ENCODE peak calls at places on chromosomes 2 and 18, in seven cellular contexts. K is neural progenitor cell, J is iris pigment epithelial cell, N is AG08395, Q is brain microvascular endothelial cell, U is GM03348, O is lower lobe of right lung. P is an unnamed sample.

GRCh38 chr2:118464546-118464945 is 376.3 kb downstream of the INSIG2 start:
- DNase-seq in J (no peak), U (no peak), K (no peak), Q (no peak), N (no peak), O (no peak), P (no peak)

GRCh38 chr2:100246163-100247145 is 75.8 kb downstream of the LONRF2 start:
- DNase-seq in O (no peak), N (peak), U (peak), J (peak), Q (no peak), K (peak), P (no peak)

GRCh38 chr2:197042613-197043248 is 116.2 kb upstream of the PGAP1 start:
- DNase-seq in U (no peak), N (no peak), J (no peak), Q (no peak), O (no peak), K (no peak), P (no peak)

GRCh38 chr18:49072524-49072934 is 121.8 kb upstream of the SMAD7 start:
- DNase-seq in Q (no peak), O (no peak), N (peak), J (no peak), U (peak), K (no peak), P (no peak)

GRCh38 chr2:185610301-185610700 is 128.3 kb upstream of the FSIP2 start:
- DNase-seq in J (no peak), K (no peak), U (no peak), O (no peak), Q (no peak), N (no peak), P (no peak)

GRCh38 chr2:202408546-202409140 is 32.5 kb downstream of the BMPR2 start:
- DNase-seq in K (no peak), O (no peak), N (no peak), U (no peak), J (no peak), Q (no peak), P (no peak)

GRCh38 chr2:52597361-52597760 is 1170.2 kb upstream of the CHAC2 start:
- DNase-seq in J (peak), N (no peak), Q (peak), O (no peak), U (no peak), K (no peak), P (no peak)

GRCh38 chr2:42369551-42370229 is 8.7 kb upstream of the COX7A2L start:
- DNase-seq in N (no peak), K (peak), Q (no peak), U (no peak), O (no peak), J (no peak), P (no peak)

GRCh38 chr2:179454443-179455218 is 190.0 kb upstream of the SESTD1 start:
- DNase-seq in N (peak), O (no peak), J (peak), Q (peak), U (peak), K (no peak), P (peak)

GRCh38 chr2:55707751-55708150 is 14.1 kb upstream of the PNPT1 start:
- DNase-seq in Q (no peak), N (no peak), U (no peak), O (no peak), K (peak), J (no peak), P (no peak)

GRCh38 chr2:108615480-108616090 is 81.3 kb downstream of the LIMS1 start:
- DNase-seq in U (no peak), K (no peak), Q (no peak), J (no peak), O (no peak), N (no peak), P (peak)

GRCh38 chr2:239904496-239904895 is 120.6 kb downstream of the NDUFA10 start:
- DNase-seq in Q (no peak), N (no peak), J (no peak), U (no peak), K (no peak), O (no peak), P (no peak)

GRCh38 chr18:62339106-62339988 is 14.2 kb downstream of the TNFRSF11A start:
- DNase-seq in O (no peak), U (peak), J (peak), K (no peak), N (peak), Q (peak), P (peak)

GRCh38 chr18:75533954-75534353 is 106.5 kb upstream of the SMIM21 start:
- DNase-seq in J (no peak), Q (no peak), O (no peak), K (no peak), U (peak), N (peak), P (no peak)

GRCh38 chr2:240499309-240500301 is 58.2 kb downstream of the ANKMY1 start:
- DNase-seq in J (no peak), K (no peak), Q (no peak), U (no peak), N (no peak), O (peak), P (no peak)

GRCh38 chr2:216348909-216349308 is 23.4 kb downstream of the MARCHF4 start:
- DNase-seq in Q (peak), J (peak), N (peak), U (peak), K (no peak), O (no peak), P (peak)

GRCh38 chr2:73013941-73014340 is 57.6 kb downstream of the SFXN5 start:
- DNase-seq in N (no peak), K (no peak), Q (peak), U (no peak), O (no peak), J (peak), P (no peak)

GRCh38 chr18:42365550-42365949 is 410.5 kb downstream of the PIK3C3 start:
- DNase-seq in N (no peak), K (no peak), U (no peak), J (no peak), Q (no peak), O (no peak), P (no peak)

GRCh38 chr2:205086689-205087088 is 541.4 kb downstream of the PARD3B start:
- DNase-seq in K (no peak), N (peak), O (no peak), U (peak), J (no peak), Q (no peak), P (no peak)

GRCh38 chr18:59300676-59301285 is 17.7 kb downstream of the CPLX4 start:
- DNase-seq in K (no peak), J (peak), U (no peak), N (no peak), O (no peak), Q (no peak), P (peak)

GRCh38 chr18:58754544-58755068 is 83.3 kb downstream of the MALT1 start:
- DNase-seq in N (no peak), J (peak), K (peak), Q (no peak), O (peak), U (peak), P (no peak)

GRCh38 chr2:10267036-10267435 is 35.7 kb upstream of the HPCAL1 start:
- DNase-seq in U (no peak), Q (no peak), J (no peak), K (no peak), O (no peak), N (no peak), P (no peak)

GRCh38 chr2:113850687-113851086 is 39.2 kb upstream of the ACTR3 start:
- DNase-seq in U (no peak), J (peak), O (no peak), K (no peak), Q (no peak), N (no peak), P (no peak)

GRCh38 chr2:64645014-64645418 is 8.7 kb downstream of the SERTAD2 start:
- DNase-seq in N (peak), O (no peak), J (peak), U (peak), K (peak), Q (peak), P (peak)

GRCh38 chr18:68438983-68439382 is 275.9 kb downstream of the TMX3 start:
- DNase-seq in O (no peak), N (peak), J (peak), K (peak), Q (no peak), U (peak), P (peak)

GRCh38 chr2:12119841-12120240 is 373.4 kb downstream of the LPIN1 start:
- DNase-seq in J (peak), Q (peak), K (no peak), N (peak), U (peak), O (no peak), P (no peak)

GRCh38 chr18:61435064-61435652 is 101.9 kb downstream of the CDH20 start:
- DNase-seq in O (no peak), U (peak), K (peak), J (peak), N (peak), Q (peak), P (peak)

GRCh38 chr2:98476192-98476868 is 31.7 kb downstream of the INPP4A start:
- DNase-seq in Q (no peak), K (no peak), O (no peak), J (peak), U (no peak), N (no peak), P (no peak)

GRCh38 chr2:147913701-147914480 is 69.1 kb downstream of the ACVR2A start:
- DNase-seq in O (no peak), Q (no peak), J (no peak), K (peak), U (no peak), N (peak), P (no peak)

GRCh38 chr18:47254341-47254939 is 3.0 kb upstream of the SKOR2 start:
- DNase-seq in O (peak), Q (peak), K (peak), N (peak), J (peak), U (peak), P (no peak)

GRCh38 chr2:3094999-3095958 is 282.3 kb downstream of the EIPR1 start:
- DNase-seq in K (no peak), O (no peak), U (no peak), Q (no peak), N (no peak), J (no peak), P (no peak)

GRCh38 chr2:175476374-175476773 is 294.9 kb upstream of the ATP5MC3 start:
- DNase-seq in U (no peak), Q (no peak), N (no peak), J (no peak), O (no peak), K (no peak), P (no peak)

GRCh38 chr2:109654316-109655050 is 40.3 kb downstream of the SOWAHC start:
- DNase-seq in J (no peak), U (no peak), Q (no peak), O (no peak), K (no peak), N (no peak), P (no peak)

GRCh38 chr18:22826726-22827125 is 106.4 kb upstream of the RBBP8 start:
- DNase-seq in K (no peak), Q (no peak), U (no peak), J (peak), O (no peak), N (no peak), P (no peak)

GRCh38 chr2:27915191-27915590 is 24.7 kb downstream of the BABAM2 start:
- DNase-seq in N (no peak), K (no peak), J (no peak), O (no peak), Q (no peak), U (no peak), P (no peak)

GRCh38 chr18:4181882-4182568 is 273.1 kb downstream of the DLGAP1 start:
- DNase-seq in Q (no peak), K (peak), J (no peak), O (no peak), N (no peak), U (no peak), P (no peak)

GRCh38 chr2:111642576-111643327 is 241.2 kb downstream of the ANAPC1 start:
- DNase-seq in Q (no peak), K (no peak), O (no peak), U (no peak), J (no peak), N (no peak), P (peak)

P was measured in RCC 7860.